ENCODE peak calls at places on chromosomes 11 and 22, in five cellular contexts. E is transverse colon, A is ovary, W is stomach, J is sigmoid colon. X is an unnamed sample. For H3K27me3, the result is how much of the 10 kb centered on the place peaks cover.

GRCh38 chr11:8766993-8767374 is 84.4 kb downstream of the RPL27A start:
- DNase-seq in E (no peak), A (no peak), W (no peak), J (no peak), X (no peak)

GRCh38 chr11:114399903-114400221 is 449 bp downstream of the C11orf71 start:
- DNase-seq in E (no peak), A (no peak), W (peak), J (no peak), X (peak)

GRCh38 chr11:75031224-75031753 is 42.6 kb downstream of the NEU3 start:
- DNase-seq in E (no peak), A (no peak), W (no peak), J (no peak), X (no peak)

GRCh38 chr11:119493712-119494111 is 70.7 kb upstream of the THY1 start:
- DNase-seq in E (peak), A (no peak), W (peak), J (no peak), X (no peak)

GRCh38 chr22:23553922-23554870 is 25.9 kb downstream of the IGLL1 start:
- DNase-seq in E (no peak), A (no peak), W (no peak), J (peak), X (no peak)

GRCh38 chr11:36375348-36376314 is 79.5 kb downstream of the PRR5L start:
- DNase-seq in E (no peak), A (no peak), W (no peak), J (no peak), X (no peak)

GRCh38 chr11:68961245-68961644 is 19.5 kb downstream of the MRGPRD start:
- DNase-seq in E (no peak), A (no peak), W (no peak), J (peak), X (no peak)

GRCh38 chr11:11982461-11982860 is 26.0 kb downstream of the DKK3 start:
- DNase-seq in E (no peak), A (no peak), W (peak), J (peak), X (no peak)

GRCh38 chr11:1387521-1387920 is 2.2 kb upstream of the BRSK2 start:
- DNase-seq in E (no peak), A (peak), W (no peak), J (no peak), X (no peak)

GRCh38 chr22:26732284-26732683 is 74.9 kb downstream of the MIAT start:
- DNase-seq in E (no peak), A (no peak), W (no peak), J (no peak), X (no peak)
- TF ChIP-seq EP300 in E (no peak), A (no peak), W (no peak), J (no peak), X (no peak)

GRCh38 chr11:134119094-134119493 is 50.2 kb downstream of the JAM3 start:
- DNase-seq in E (no peak), A (no peak), W (no peak), J (no peak), X (no peak)

GRCh38 chr11:134120143-134120850 is 51.4 kb downstream of the JAM3 start:
- DNase-seq in E (peak), A (peak), W (peak), J (peak), X (peak)

GRCh38 chr11:134124660-134125451 is 56.0 kb downstream of the JAM3 start:
- DNase-seq in E (no peak), A (peak), W (peak), J (peak), X (peak)

GRCh38 chr11:134118016-134118415 is 49.1 kb downstream of the JAM3 start:
- DNase-seq in E (no peak), A (no peak), W (no peak), J (no peak), X (no peak)

DNA sequence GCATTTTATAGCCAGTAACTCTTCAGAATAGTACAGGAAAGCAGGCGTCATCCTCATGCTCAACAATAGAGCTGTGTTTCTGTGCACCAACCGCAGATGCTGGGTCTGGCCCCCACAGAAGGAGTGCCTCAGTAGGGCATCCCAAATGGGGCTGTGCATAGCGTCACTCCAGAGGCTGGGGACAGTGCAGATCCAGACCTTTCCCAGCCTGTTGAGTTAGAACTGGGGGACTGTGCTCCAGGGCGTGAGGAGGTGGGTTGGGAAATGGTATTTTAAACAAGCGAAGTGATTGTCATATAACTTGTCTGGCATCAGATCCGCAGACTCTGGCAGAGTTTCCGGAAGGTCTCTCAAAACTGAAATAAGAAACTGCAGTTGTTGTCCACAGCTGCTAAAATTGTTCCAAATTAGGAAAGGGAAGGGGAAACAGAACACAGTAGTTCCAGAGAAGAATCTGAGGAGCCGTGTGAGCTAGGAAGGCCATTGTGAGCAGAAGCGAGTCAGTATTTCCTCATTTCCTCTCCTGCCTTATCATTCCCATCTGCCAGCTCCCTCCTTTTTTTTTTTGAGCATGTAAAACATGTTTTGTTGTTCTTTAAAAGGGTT is 52.2 kb downstream of the JAM3 start:
- DNase-seq in E (no peak), A (peak), W (no peak), J (peak), X (no peak)
- H3K4me3 ChIP-seq in E (peak), A (peak), W (peak), J (peak), X (peak)

GRCh38 chr22:26196657-26197056 is 27.4 kb downstream of the SEZ6L start:
- DNase-seq in E (no peak), A (no peak), W (no peak), J (no peak), X (no peak)
- H3K27me3 ChIP-seq in E (under half), A (under half), W (under half), J (under half), X (under half)

GRCh38 chr11:24298126-24298525 is 198.7 kb upstream of the LUZP2 start:
- DNase-seq in E (no peak), A (no peak), W (no peak), J (no peak), X (no peak)
- TF ChIP-seq EP300 in E (no peak), A (no peak), W (no peak), J (no peak), X (no peak)

GRCh38 chr11:72820439-72821139 is 6.4 kb downstream of the ATG16L2 start:
- DNase-seq in E (no peak), A (peak), W (no peak), J (no peak), X (no peak)

GRCh38 chr11:72823105-72823804 is 9.0 kb downstream of the ATG16L2 start:
- DNase-seq in E (no peak), A (peak), W (no peak), J (peak), X (no peak)

GRCh38 chr11:72821221-72821919 is 7.2 kb downstream of the ATG16L2 start:
- DNase-seq in E (peak), A (peak), W (peak), J (no peak), X (no peak)

GRCh38 chr11:72824020-72824419 is 9.8 kb downstream of the ATG16L2 start:
- DNase-seq in E (no peak), A (peak), W (no peak), J (peak), X (no peak)

GRCh38 chr11:72821920-72822799 is 7.9 kb downstream of the ATG16L2 start:
- DNase-seq in E (peak), A (peak), W (peak), J (peak), X (peak)
- H3K4me3 ChIP-seq in E (peak), A (peak), W (peak), J (peak), X (peak)

GRCh38 chr11:79168530-79169110 is 272.2 kb downstream of the TENM4 start:
- DNase-seq in E (no peak), A (no peak), W (no peak), J (no peak), X (no peak)
- H3K27me3 ChIP-seq in E (under half), A (under half), W (under half), J (under half), X (under half)

X was measured in tibial nerve.